ENCODE peak calls at places on chromosomes 13 and 19, in ten cellular contexts. X is substantia nigra; Q is anterior cingulate cortex; B is T-cell; U is activated CD4-positive, alpha-beta T cell treated with anti-CD3 and anti-CD28 coated beads, Interleukin-2, amount 50 U/mL, for 48 hours; M is OCI-LY7; J is stimulated activated CD4-positive, alpha-beta T cell treated with anti-CD3 and anti-CD28 coated beads, TNF-alpha, amount 100 ng/mL, for 48 hours; W is GM13977; V is GM23338; I is NCI-H2227 treated with DMSO at 0.1 percent for 48 hours. K is an unnamed sample.

GRCh38 chr13:59823495-59823894 is 340.2 kb downstream of the DIAPH3 start:
- DNase-seq in J (no peak), M (no peak), Q (no peak), I (no peak), U (no peak), B (no peak), V (no peak), X (no peak), W (no peak), K (no peak)

GRCh38 chr13:36382030-36382429 is 35.8 kb upstream of the SPART start:
- DNase-seq in B (no peak), J (no peak), X (no peak), M (no peak), I (no peak), W (no peak), U (no peak), V (no peak), Q (no peak), K (no peak)

GRCh38 chr13:32314271-32314967 is 744 bp downstream of the ZAR1L start:
- DNase-seq in I (no peak), J (no peak), B (no peak), W (no peak), Q (no peak), X (no peak), U (no peak), V (no peak), M (no peak), K (peak; percentile 25)

GRCh38 chr13:20526664-20527063 is 1.0 kb upstream of the CRYL1 start:
- DNase-seq in J (no peak), W (no peak), I (no peak), U (no peak), M (no peak), X (no peak), V (no peak), B (no peak), Q (no peak), K (peak; percentile 9)

GRCh38 chr19:28711401-28711800 is 501.6 kb downstream of the UQCRFS1 start:
- DNase-seq in X (no peak), M (no peak), W (no peak), V (no peak), B (no peak), J (no peak), Q (no peak), I (no peak), U (no peak), K (no peak)

GRCh38 chr19:29587518-29587986 is 18.5 kb upstream of the POP4 start:
- DNase-seq in I (no peak), M (no peak), Q (no peak), U (peak; percentile 53), J (no peak), W (peak; percentile 57), B (peak; percentile 27), V (no peak), X (no peak), K (no peak)

GRCh38 chr19:38678891-38679494 is 31.5 kb downstream of the ACTN4 start:
- DNase-seq in B (no peak), Q (no peak), I (no peak), V (no peak), W (no peak), M (no peak), U (no peak), J (no peak), X (no peak), K (no peak)

GRCh38 chr19:34308381-34309367 is 54.3 kb downstream of the GARRE1 start:
- DNase-seq in Q (no peak), X (no peak), M (peak; percentile 49), I (no peak), V (no peak), U (no peak), W (no peak), B (peak; percentile 31), J (no peak), K (no peak)

GRCh38 chr19:45439569-45440258 is 16.0 kb upstream of the ERCC1 start:
- DNase-seq in X (peak; percentile 35), B (peak; percentile 82), V (peak; percentile 76), I (peak; percentile 64), M (peak; percentile 89), J (peak; percentile 71), Q (peak; percentile 79), U (peak; percentile 81), W (peak; percentile 92), K (peak; percentile 75)

K was measured in thyroid gland.